ENCODE peak calls at places on chromosomes 6 and 20, in five cellular contexts. E is heart right ventricle; D is mammary epithelial cell; X is CD4-positive, CD25-positive, alpha-beta regulatory T cell; Q is neuronal stem cell. T is an unnamed sample.

GRCh38 chr6:130602151-130602770 is 224.9 kb upstream of the SMLR1 start:
- DNase-seq in E (no peak), D (peak; percentile 98), X (no peak), Q (no peak), T (peak; percentile 40)

GRCh38 chr6:169650959-169651292 is 50.9 kb downstream of the WDR27 start:
- DNase-seq in E (no peak), D (no peak), X (no peak), Q (no peak), T (no peak)

GRCh38 chr20:16296933-16297332 is 276.3 kb downstream of the KIF16B start:
- DNase-seq in E (no peak), D (no peak), X (no peak), Q (no peak), T (no peak)

GRCh38 chr20:40682104-40683045 is 6.7 kb downstream of the MAFB start:
- DNase-seq in E (no peak), D (no peak), X (no peak), Q (peak; percentile 12), T (no peak)

GRCh38 chr6:73299171-73300073 is 36.4 kb upstream of the KHDC1 start:
- DNase-seq in E (no peak), D (no peak), X (no peak), Q (no peak), T (no peak)

GRCh38 chr20:25544760-25545159 is 40.6 kb downstream of the NINL start:
- DNase-seq in E (no peak), D (no peak), X (no peak), Q (no peak), T (no peak)

GRCh38 chr6:168828035-168828434 is 387.1 kb downstream of the SMOC2 start:
- DNase-seq in E (no peak), D (no peak), X (no peak), Q (no peak), T (no peak)

GRCh38 chr6:15536201-15536955 is 126.5 kb downstream of the DTNBP1 start:
- DNase-seq in E (peak; percentile 3), D (no peak), X (no peak), Q (no peak), T (no peak)

GRCh38 chr20:58691773-58692578 is 624 bp upstream of the NPEPL1 start:
- DNase-seq in E (peak; percentile 56), D (no peak), X (no peak), Q (no peak), T (no peak)

GRCh38 chr20:6665621-6666345 is 101.7 kb upstream of the BMP2 start:
- DNase-seq in E (no peak), D (no peak), X (no peak), Q (no peak), T (no peak)

GRCh38 chr6:152170313-152170701 is 362.8 kb downstream of the ESR1 start:
- DNase-seq in E (no peak), D (no peak), X (no peak), Q (no peak), T (no peak)

GRCh38 chr6:157982297-157982579 is 575 bp downstream of the SYNJ2 start:
- DNase-seq in E (peak; percentile 35), D (peak; percentile 50), X (no peak), Q (peak; percentile 21), T (no peak)

GRCh38 chr6:16217156-16217721 is 21.1 kb upstream of the GMPR start:
- DNase-seq in E (no peak), D (no peak), X (no peak), Q (no peak), T (no peak)

GRCh38 chr6:36071281-36071680 is 43.7 kb downstream of the MAPK14 start:
- DNase-seq in E (no peak), D (no peak), X (no peak), Q (no peak), T (no peak)

GRCh38 chr6:83536034-83536646 is 23.8 kb downstream of the PRSS35 start:
- DNase-seq in E (no peak), D (peak; percentile 30), X (no peak), Q (peak; percentile 46), T (no peak)

GRCh38 chr6:55713411-55713810 is 134.4 kb upstream of the HMGCLL1 start:
- DNase-seq in E (no peak), D (peak; percentile 17), X (no peak), Q (no peak), T (no peak)

GRCh38 chr20:24618739-24619138 is 149.3 kb downstream of the SYNDIG1 start:
- DNase-seq in E (no peak), D (no peak), X (no peak), Q (no peak), T (no peak)

GRCh38 chr20:57369601-57370000 is 18.5 kb downstream of the RAE1 start:
- DNase-seq in E (no peak), D (no peak), X (no peak), Q (no peak), T (no peak)

GRCh38 chr6:82086944-82087343 is 160.6 kb downstream of the IBTK start:
- DNase-seq in E (no peak), D (no peak), X (no peak), Q (no peak), T (no peak)

GRCh38 chr6:160147146-160147536 is 25.5 kb downstream of the SLC22A1 start:
- DNase-seq in E (no peak), D (no peak), X (no peak), Q (no peak), T (no peak)
- H3K4me3 ChIP-seq in E (no peak overlapping the region), D (no peak overlapping the region), X (no peak overlapping the region), Q (no peak overlapping the region), T (no peak overlapping the region)

DNA sequence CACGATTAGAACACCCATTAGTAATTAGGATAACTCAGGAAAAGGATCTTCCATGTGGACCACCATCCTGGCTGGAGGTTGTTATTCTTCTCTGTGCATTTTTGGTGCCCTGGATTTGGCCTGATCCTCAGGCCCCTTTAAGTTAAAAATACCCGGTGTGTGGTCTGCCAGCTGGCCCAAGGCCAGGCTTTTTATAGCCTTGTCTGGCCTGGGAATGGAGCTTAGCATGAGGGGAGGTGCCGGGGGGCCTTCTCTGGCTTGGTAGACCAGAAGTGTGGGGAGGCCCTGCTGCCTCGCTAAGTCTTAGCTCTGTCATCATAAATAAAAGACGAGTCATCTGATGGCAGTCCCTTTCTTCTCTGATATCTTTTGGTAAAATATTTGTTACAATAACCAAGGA is 71.4 kb downstream of the ARID1B start:
- DNase-seq in E (peak; percentile 89), D (no peak), X (no peak), Q (no peak), T (no peak)
- H3K4me3 ChIP-seq in E (no peak overlapping the region), D (no peak overlapping the region), X (no peak overlapping the region), Q (no peak overlapping the region), T (no peak overlapping the region)

GRCh38 chr6:1916334-1916985 is 306.7 kb downstream of the FOXC1 start:
- DNase-seq in E (no peak), D (peak; percentile 89), X (no peak), Q (no peak), T (no peak)
- H3K4me3 ChIP-seq in E (no peak overlapping the region), D (no peak overlapping the region), X (no peak overlapping the region), Q (no peak overlapping the region), T (no peak overlapping the region)

GRCh38 chr6:52369234-52369633 is 7.3 kb downstream of the PAQR8 start:
- DNase-seq in E (no peak), D (no peak), X (no peak), Q (no peak), T (no peak)

GRCh38 chr6:52365871-52366540 is 4.1 kb downstream of the PAQR8 start:
- DNase-seq in E (no peak), D (no peak), X (no peak), Q (no peak), T (no peak)

GRCh38 chr6:52365317-52365716 is 3.4 kb downstream of the PAQR8 start:
- DNase-seq in E (no peak), D (no peak), X (no peak), Q (no peak), T (no peak)

GRCh38 chr6:52364480-52365166 is 2.7 kb downstream of the PAQR8 start:
- DNase-seq in E (no peak), D (no peak), X (no peak), Q (no peak), T (no peak)

DNA sequence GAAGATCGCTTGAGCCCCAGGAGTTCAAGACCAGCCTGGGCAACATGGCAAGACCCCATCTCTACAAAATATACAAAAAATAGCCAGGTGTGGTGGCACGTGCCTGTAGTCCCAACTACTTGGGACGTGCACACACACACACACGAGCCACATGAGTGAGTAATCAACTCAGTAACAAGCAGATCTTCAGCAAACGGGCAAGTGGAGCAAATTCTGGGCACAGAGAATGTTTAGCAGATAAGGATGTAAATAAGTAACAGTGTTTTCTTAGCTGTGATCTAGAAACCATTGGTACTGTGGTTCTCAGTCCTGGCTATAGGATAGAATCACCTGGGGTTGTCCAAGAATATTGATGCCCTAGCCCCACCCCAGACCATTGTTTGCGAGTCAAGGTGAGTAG is 6.1 kb downstream of the PAQR8 start:
- DNase-seq in E (no peak), D (no peak), X (no peak), Q (no peak), T (no peak)
- H3K4me3 ChIP-seq in E (no peak overlapping the region), D (no peak overlapping the region), X (no peak overlapping the region), Q (no peak overlapping the region), T (no peak overlapping the region)

T was measured in CD4-positive, alpha-beta memory T cell.